ENCODE peak calls at places on chromosomes 11 and 22, in seven cellular contexts. One of them, this sample, is unnamed.

GRCh38 chr11:122681731-122682130 is 26.2 kb downstream of the UBASH3B start:
- DNase-seq in DMS153: no peak
- DNase-seq in mucosa of descending colon: no peak
- DNase-seq in HS-5: no peak
- DNase-seq in amniotic stem cell: no peak
- DNase-seq in AML-193: no peak
- DNase-seq in fibroblast of mammary gland: no peak
- DNase-seq in this sample: no peak

GRCh38 chr22:17536269-17536668 is 27.0 kb upstream of the SLC25A18 start:
- DNase-seq in fibroblast of mammary gland: no peak
- DNase-seq in DMS153: no peak
- DNase-seq in mucosa of descending colon: no peak
- DNase-seq in HS-5: no peak
- DNase-seq in amniotic stem cell: no peak
- DNase-seq in AML-193: no peak
- DNase-seq in this sample: no peak

GRCh38 chr11:99368579-99368978 is 347.8 kb downstream of the CNTN5 start:
- DNase-seq in mucosa of descending colon: no peak
- DNase-seq in fibroblast of mammary gland: peak
- DNase-seq in AML-193: no peak
- DNase-seq in DMS153: no peak
- DNase-seq in HS-5: no peak
- DNase-seq in amniotic stem cell: no peak
- DNase-seq in this sample: no peak

GRCh38 chr22:46067159-46068111 is 82.9 kb upstream of the PPARA start:
- DNase-seq in mucosa of descending colon: no peak
- DNase-seq in amniotic stem cell: no peak
- DNase-seq in fibroblast of mammary gland: peak
- DNase-seq in DMS153: no peak
- DNase-seq in HS-5: no peak
- DNase-seq in AML-193: no peak
- DNase-seq in this sample: no peak

GRCh38 chr22:50170453-50171318 is at the start of gene PANX2:
- DNase-seq in fibroblast of mammary gland: no peak
- DNase-seq in HS-5: no peak
- DNase-seq in DMS153: no peak
- DNase-seq in amniotic stem cell: no peak
- DNase-seq in AML-193: no peak
- DNase-seq in mucosa of descending colon: no peak
- DNase-seq in this sample: no peak

GRCh38 chr11:63536669-63537292 is at the start of gene PLAAT4:
- DNase-seq in AML-193: no peak
- DNase-seq in fibroblast of mammary gland: peak
- DNase-seq in mucosa of descending colon: peak
- DNase-seq in DMS153: no peak
- DNase-seq in HS-5: peak
- DNase-seq in amniotic stem cell: no peak
- DNase-seq in this sample: no peak

GRCh38 chr11:30859709-30860108 is 273.6 kb upstream of the MPPED2 start:
- DNase-seq in mucosa of descending colon: no peak
- DNase-seq in HS-5: no peak
- DNase-seq in AML-193: no peak
- DNase-seq in amniotic stem cell: no peak
- DNase-seq in fibroblast of mammary gland: no peak
- DNase-seq in DMS153: no peak
- DNase-seq in this sample: no peak

GRCh38 chr22:40856513-40857308 is at the start of the genes ST13 and XPNPEP3:
- DNase-seq in mucosa of descending colon: peak
- DNase-seq in DMS153: peak
- DNase-seq in AML-193: peak
- DNase-seq in fibroblast of mammary gland: peak
- DNase-seq in HS-5: peak
- DNase-seq in amniotic stem cell: peak
- DNase-seq in this sample: peak

GRCh38 chr11:119928047-119928446 is 199.0 kb upstream of the NECTIN1 start:
- DNase-seq in amniotic stem cell: no peak
- DNase-seq in AML-193: no peak
- DNase-seq in fibroblast of mammary gland: no peak
- DNase-seq in DMS153: no peak
- DNase-seq in mucosa of descending colon: no peak
- DNase-seq in HS-5: no peak
- DNase-seq in this sample: no peak

GRCh38 chr11:68328374-68329091 is 16.1 kb downstream of the LRP5 start:
- DNase-seq in DMS153: no peak
- DNase-seq in AML-193: peak
- DNase-seq in amniotic stem cell: no peak
- DNase-seq in fibroblast of mammary gland: no peak
- DNase-seq in mucosa of descending colon: peak
- DNase-seq in HS-5: no peak
- DNase-seq in this sample: no peak

GRCh38 chr11:5280582-5281102 is 10.9 kb upstream of the HBE1 start:
- DNase-seq in AML-193: peak
- DNase-seq in mucosa of descending colon: peak
- DNase-seq in fibroblast of mammary gland: peak
- DNase-seq in DMS153: no peak
- DNase-seq in HS-5: peak
- DNase-seq in amniotic stem cell: peak
- DNase-seq in this sample: peak

GRCh38 chr11:8732748-8733241 is 50.2 kb downstream of the RPL27A start:
- DNase-seq in AML-193: no peak
- DNase-seq in DMS153: no peak
- DNase-seq in amniotic stem cell: peak
- DNase-seq in fibroblast of mammary gland: peak
- DNase-seq in HS-5: peak
- DNase-seq in mucosa of descending colon: peak
- DNase-seq in this sample: no peak